ENCODE peak calls at places on chromosomes 2 and 18, in ten cellular contexts. One of them, this sample, is unnamed.

GRCh38 chr2:120538691-120539420 is 192.9 kb downstream of the INHBB start:
- DNase-seq in A549: no peak
- DNase-seq in trophoblast cell: no peak
- DNase-seq in left ventricle myocardium inferior: no peak
- DNase-seq in body of pancreas: no peak
- DNase-seq in lower lobe of right lung: no peak
- DNase-seq in prostate gland: peak; percentile 49
- DNase-seq in upper lobe of left lung: no peak
- DNase-seq in Peyer's patch: no peak
- DNase-seq in psoas muscle: no peak
- DNase-seq in this sample: no peak

GRCh38 chr2:27587025-27587424 is 4.2 kb downstream of the ZNF512 start:
- DNase-seq in A549: no peak
- DNase-seq in trophoblast cell: no peak
- DNase-seq in left ventricle myocardium inferior: no peak
- DNase-seq in body of pancreas: no peak
- DNase-seq in lower lobe of right lung: no peak
- DNase-seq in prostate gland: no peak
- DNase-seq in upper lobe of left lung: no peak
- DNase-seq in Peyer's patch: no peak
- DNase-seq in psoas muscle: no peak
- DNase-seq in this sample: no peak

GRCh38 chr18:41933778-41934177 is 21.3 kb upstream of the PIK3C3 start:
- DNase-seq in A549: no peak
- DNase-seq in trophoblast cell: no peak
- DNase-seq in left ventricle myocardium inferior: no peak
- DNase-seq in body of pancreas: no peak
- DNase-seq in lower lobe of right lung: no peak
- DNase-seq in prostate gland: no peak
- DNase-seq in upper lobe of left lung: no peak
- DNase-seq in Peyer's patch: no peak
- DNase-seq in psoas muscle: no peak
- DNase-seq in this sample: no peak

GRCh38 chr2:175323162-175323561 is 141.7 kb upstream of the ATP5MC3 start:
- DNase-seq in A549: no peak
- DNase-seq in trophoblast cell: no peak
- DNase-seq in left ventricle myocardium inferior: no peak
- DNase-seq in body of pancreas: no peak
- DNase-seq in lower lobe of right lung: no peak
- DNase-seq in prostate gland: no peak
- DNase-seq in upper lobe of left lung: no peak
- DNase-seq in Peyer's patch: no peak
- DNase-seq in psoas muscle: no peak
- DNase-seq in this sample: no peak

GRCh38 chr2:150076281-150076680 is 411.2 kb downstream of the RND3 start:
- DNase-seq in A549: peak; percentile 24
- DNase-seq in trophoblast cell: no peak
- DNase-seq in left ventricle myocardium inferior: no peak
- DNase-seq in body of pancreas: no peak
- DNase-seq in lower lobe of right lung: no peak
- DNase-seq in prostate gland: no peak
- DNase-seq in upper lobe of left lung: no peak
- DNase-seq in Peyer's patch: no peak
- DNase-seq in psoas muscle: no peak
- DNase-seq in this sample: no peak

GRCh38 chr18:9700261-9700796 is 7.8 kb upstream of the RAB31 start:
- DNase-seq in A549: no peak
- DNase-seq in trophoblast cell: no peak
- DNase-seq in left ventricle myocardium inferior: no peak
- DNase-seq in body of pancreas: no peak
- DNase-seq in lower lobe of right lung: no peak
- DNase-seq in prostate gland: no peak
- DNase-seq in upper lobe of left lung: no peak
- DNase-seq in Peyer's patch: no peak
- DNase-seq in psoas muscle: no peak
- DNase-seq in this sample: no peak

GRCh38 chr2:239673641-239674040 is 272.8 kb upstream of the HDAC4 start:
- DNase-seq in A549: no peak
- DNase-seq in trophoblast cell: no peak
- DNase-seq in left ventricle myocardium inferior: no peak
- DNase-seq in body of pancreas: no peak
- DNase-seq in lower lobe of right lung: no peak
- DNase-seq in prostate gland: no peak
- DNase-seq in upper lobe of left lung: no peak
- DNase-seq in Peyer's patch: peak; percentile 3
- DNase-seq in psoas muscle: no peak
- DNase-seq in this sample: no peak

GRCh38 chr2:48883661-48884060 is 128.1 kb upstream of the LHCGR start:
- DNase-seq in A549: no peak
- DNase-seq in trophoblast cell: no peak
- DNase-seq in left ventricle myocardium inferior: no peak
- DNase-seq in body of pancreas: no peak
- DNase-seq in lower lobe of right lung: no peak
- DNase-seq in prostate gland: no peak
- DNase-seq in upper lobe of left lung: no peak
- DNase-seq in Peyer's patch: no peak
- DNase-seq in psoas muscle: no peak
- DNase-seq in this sample: no peak

GRCh38 chr2:67503066-67503795 is 106.1 kb downstream of the ETAA1 start:
- DNase-seq in A549: peak; percentile 32
- DNase-seq in trophoblast cell: peak; percentile 74
- DNase-seq in left ventricle myocardium inferior: no peak
- DNase-seq in body of pancreas: no peak
- DNase-seq in lower lobe of right lung: no peak
- DNase-seq in prostate gland: no peak
- DNase-seq in upper lobe of left lung: no peak
- DNase-seq in Peyer's patch: no peak
- DNase-seq in psoas muscle: no peak
- DNase-seq in this sample: no peak

GRCh38 chr2:45014016-45014702 is 4.9 kb upstream of the SIX2 start:
- DNase-seq in A549: peak; percentile 88
- DNase-seq in trophoblast cell: no peak
- DNase-seq in left ventricle myocardium inferior: peak; percentile 69
- DNase-seq in body of pancreas: peak; percentile 53
- DNase-seq in lower lobe of right lung: no peak
- DNase-seq in prostate gland: no peak
- DNase-seq in upper lobe of left lung: peak; percentile 47
- DNase-seq in Peyer's patch: no peak
- DNase-seq in psoas muscle: peak; percentile 90
- DNase-seq in this sample: no peak

GRCh38 chr2:219509780-219510511 is 4.3 kb upstream of the ASIC4 start:
- DNase-seq in A549: peak; percentile 63
- DNase-seq in trophoblast cell: no peak
- DNase-seq in left ventricle myocardium inferior: peak; percentile 51
- DNase-seq in body of pancreas: peak; percentile 64
- DNase-seq in lower lobe of right lung: no peak
- DNase-seq in prostate gland: peak; percentile 33
- DNase-seq in upper lobe of left lung: peak; percentile 38
- DNase-seq in Peyer's patch: peak; percentile 37
- DNase-seq in psoas muscle: peak; percentile 75
- DNase-seq in this sample: no peak

GRCh38 chr2:62578837-62579640 is 73.0 kb upstream of the TMEM17 start:
- DNase-seq in A549: peak; percentile 96
- DNase-seq in trophoblast cell: peak; percentile 81
- DNase-seq in left ventricle myocardium inferior: no peak
- DNase-seq in body of pancreas: peak; percentile 27
- DNase-seq in lower lobe of right lung: no peak
- DNase-seq in prostate gland: no peak
- DNase-seq in upper lobe of left lung: no peak
- DNase-seq in Peyer's patch: no peak
- DNase-seq in psoas muscle: no peak
- DNase-seq in this sample: no peak
- H3K27ac ChIP-seq in A549: peak overlapping the region; percentile 94
- H3K27ac ChIP-seq in trophoblast cell: no peak overlapping the region
- H3K27ac ChIP-seq in left ventricle myocardium inferior: no peak overlapping the region
- H3K27ac ChIP-seq in body of pancreas: no peak overlapping the region
- H3K27ac ChIP-seq in lower lobe of right lung: no peak overlapping the region
- H3K27ac ChIP-seq in prostate gland: no peak overlapping the region
- H3K27ac ChIP-seq in upper lobe of left lung: no peak overlapping the region
- H3K27ac ChIP-seq in Peyer's patch: no peak overlapping the region
- H3K27ac ChIP-seq in psoas muscle: no peak overlapping the region
- H3K27ac ChIP-seq in this sample: no peak overlapping the region

DNA sequence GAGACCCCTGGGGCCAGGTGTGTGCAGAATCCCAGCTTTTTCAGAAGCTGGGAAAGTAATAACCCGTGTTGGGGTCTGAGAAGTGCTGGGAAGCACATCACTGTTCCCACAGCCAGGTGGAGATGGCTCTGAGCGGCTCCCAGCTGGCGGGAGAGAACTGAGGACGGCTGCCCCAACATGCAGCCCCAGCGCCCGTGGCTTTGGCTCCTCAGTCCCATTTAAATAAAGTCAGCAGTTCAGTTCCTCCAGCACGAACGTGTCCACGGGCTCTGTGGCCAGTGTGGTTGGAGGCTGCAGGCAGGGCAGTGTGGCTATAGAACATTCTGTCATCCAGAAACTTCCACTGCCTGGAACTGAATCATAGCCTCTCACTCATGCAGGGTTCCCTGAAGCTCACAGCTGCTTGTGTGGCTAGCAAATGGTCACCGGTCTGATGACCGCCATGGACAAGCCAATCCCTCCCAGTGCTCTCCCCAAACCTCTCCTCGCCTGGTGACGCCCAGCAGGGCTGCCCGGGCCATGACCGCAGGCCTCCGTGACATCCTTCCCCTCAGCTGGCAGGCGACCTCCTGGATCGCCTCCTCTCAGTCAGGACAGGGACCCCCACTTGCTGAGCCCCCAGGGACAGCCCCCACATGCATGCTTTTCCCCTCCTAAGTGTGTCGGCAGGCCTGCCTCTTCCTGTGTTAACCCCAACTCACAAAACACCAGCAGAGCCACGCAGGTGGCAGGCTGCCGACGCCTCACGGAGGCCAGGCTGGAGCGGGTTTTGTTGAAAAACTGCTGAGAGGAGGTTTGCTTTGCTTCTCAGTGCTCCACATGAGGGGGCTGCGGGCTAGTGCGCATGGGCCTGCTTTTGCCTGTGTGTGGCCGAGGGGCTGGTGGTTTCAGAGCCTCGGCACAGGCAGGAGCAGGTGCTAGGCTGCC is 1.3 kb downstream of the RTP5 start:
- DNase-seq in A549: no peak
- DNase-seq in trophoblast cell: no peak
- DNase-seq in left ventricle myocardium inferior: no peak
- DNase-seq in body of pancreas: no peak
- DNase-seq in lower lobe of right lung: no peak
- DNase-seq in prostate gland: no peak
- DNase-seq in upper lobe of left lung: no peak
- DNase-seq in Peyer's patch: no peak
- DNase-seq in psoas muscle: peak; percentile 51
- DNase-seq in this sample: peak; percentile 87
- H3K4me1 ChIP-seq in A549: peaks cover 11% of the 10 kb centered on the region
- H3K4me1 ChIP-seq in trophoblast cell: no peaks in the 10 kb centered on the region
- H3K4me1 ChIP-seq in left ventricle myocardium inferior: no peaks in the 10 kb centered on the region
- H3K4me1 ChIP-seq in body of pancreas: peaks cover 6% of the 10 kb centered on the region
- H3K4me1 ChIP-seq in lower lobe of right lung: no peaks in the 10 kb centered on the region
- H3K4me1 ChIP-seq in prostate gland: peaks cover 5% of the 10 kb centered on the region
- H3K4me1 ChIP-seq in upper lobe of left lung: peaks cover 4% of the 10 kb centered on the region
- H3K4me1 ChIP-seq in Peyer's patch: no peaks in the 10 kb centered on the region
- H3K4me1 ChIP-seq in psoas muscle: no peaks in the 10 kb centered on the region
- H3K4me1 ChIP-seq in this sample: peaks cover 65% of the 10 kb centered on the region

DNA sequence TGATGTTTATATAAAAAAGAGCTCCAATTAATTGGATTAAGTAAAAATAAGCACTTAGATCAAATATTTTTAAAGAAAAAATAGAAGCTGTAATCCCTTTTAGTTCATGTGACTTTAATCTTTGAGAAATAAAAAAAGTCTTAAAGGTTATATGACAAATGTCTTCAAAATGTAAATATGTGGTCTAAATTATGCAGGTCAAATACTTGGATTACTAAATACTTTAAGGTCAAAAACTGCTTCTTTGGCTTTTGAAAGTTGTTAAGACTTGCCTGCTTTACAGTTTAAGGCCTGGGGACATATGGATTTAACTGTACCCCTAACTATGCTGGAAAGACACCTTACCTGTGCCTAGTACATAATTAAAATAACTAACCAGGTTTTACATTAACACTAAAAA is 15.5 kb upstream of the PDK1 start:
- DNase-seq in A549: no peak
- DNase-seq in trophoblast cell: no peak
- DNase-seq in left ventricle myocardium inferior: no peak
- DNase-seq in body of pancreas: no peak
- DNase-seq in lower lobe of right lung: no peak
- DNase-seq in prostate gland: no peak
- DNase-seq in upper lobe of left lung: no peak
- DNase-seq in Peyer's patch: no peak
- DNase-seq in psoas muscle: no peak
- DNase-seq in this sample: no peak
- H3K27ac ChIP-seq in A549: no peak overlapping the region
- H3K27ac ChIP-seq in trophoblast cell: no peak overlapping the region
- H3K27ac ChIP-seq in left ventricle myocardium inferior: no peak overlapping the region
- H3K27ac ChIP-seq in body of pancreas: no peak overlapping the region
- H3K27ac ChIP-seq in lower lobe of right lung: no peak overlapping the region
- H3K27ac ChIP-seq in prostate gland: no peak overlapping the region
- H3K27ac ChIP-seq in upper lobe of left lung: no peak overlapping the region
- H3K27ac ChIP-seq in Peyer's patch: no peak overlapping the region
- H3K27ac ChIP-seq in psoas muscle: no peak overlapping the region
- H3K27ac ChIP-seq in this sample: no peak overlapping the region

GRCh38 chr2:237896507-237896892 is 37.1 kb downstream of the RAMP1 start:
- DNase-seq in A549: no peak
- DNase-seq in trophoblast cell: no peak
- DNase-seq in left ventricle myocardium inferior: no peak
- DNase-seq in body of pancreas: no peak
- DNase-seq in lower lobe of right lung: no peak
- DNase-seq in prostate gland: no peak
- DNase-seq in upper lobe of left lung: no peak
- DNase-seq in Peyer's patch: no peak
- DNase-seq in psoas muscle: no peak
- DNase-seq in this sample: no peak
- H3K4me1 ChIP-seq in A549: no peaks in the 10 kb centered on the region
- H3K4me1 ChIP-seq in trophoblast cell: peaks cover 15% of the 10 kb centered on the region
- H3K4me1 ChIP-seq in left ventricle myocardium inferior: peaks cover 81% of the 10 kb centered on the region
- H3K4me1 ChIP-seq in body of pancreas: peaks cover 63% of the 10 kb centered on the region
- H3K4me1 ChIP-seq in lower lobe of right lung: peaks cover 21% of the 10 kb centered on the region
- H3K4me1 ChIP-seq in prostate gland: peaks cover 8% of the 10 kb centered on the region
- H3K4me1 ChIP-seq in upper lobe of left lung: peaks cover 13% of the 10 kb centered on the region
- H3K4me1 ChIP-seq in Peyer's patch: no peaks in the 10 kb centered on the region
- H3K4me1 ChIP-seq in psoas muscle: peaks cover 63% of the 10 kb centered on the region
- H3K4me1 ChIP-seq in this sample: peaks cover 19% of the 10 kb centered on the region

GRCh38 chr2:209441541-209441940 is 17.7 kb downstream of the MAP2 start:
- DNase-seq in A549: no peak
- DNase-seq in trophoblast cell: no peak
- DNase-seq in left ventricle myocardium inferior: no peak
- DNase-seq in body of pancreas: no peak
- DNase-seq in lower lobe of right lung: no peak
- DNase-seq in prostate gland: no peak
- DNase-seq in upper lobe of left lung: no peak
- DNase-seq in Peyer's patch: no peak
- DNase-seq in psoas muscle: no peak
- DNase-seq in this sample: no peak
- H3K27ac ChIP-seq in A549: no peak overlapping the region
- H3K27ac ChIP-seq in trophoblast cell: no peak overlapping the region
- H3K27ac ChIP-seq in left ventricle myocardium inferior: peak overlapping the region; percentile 69
- H3K27ac ChIP-seq in body of pancreas: no peak overlapping the region
- H3K27ac ChIP-seq in lower lobe of right lung: no peak overlapping the region
- H3K27ac ChIP-seq in prostate gland: no peak overlapping the region
- H3K27ac ChIP-seq in upper lobe of left lung: no peak overlapping the region
- H3K27ac ChIP-seq in Peyer's patch: no peak overlapping the region
- H3K27ac ChIP-seq in psoas muscle: no peak overlapping the region
- H3K27ac ChIP-seq in this sample: no peak overlapping the region

DNA sequence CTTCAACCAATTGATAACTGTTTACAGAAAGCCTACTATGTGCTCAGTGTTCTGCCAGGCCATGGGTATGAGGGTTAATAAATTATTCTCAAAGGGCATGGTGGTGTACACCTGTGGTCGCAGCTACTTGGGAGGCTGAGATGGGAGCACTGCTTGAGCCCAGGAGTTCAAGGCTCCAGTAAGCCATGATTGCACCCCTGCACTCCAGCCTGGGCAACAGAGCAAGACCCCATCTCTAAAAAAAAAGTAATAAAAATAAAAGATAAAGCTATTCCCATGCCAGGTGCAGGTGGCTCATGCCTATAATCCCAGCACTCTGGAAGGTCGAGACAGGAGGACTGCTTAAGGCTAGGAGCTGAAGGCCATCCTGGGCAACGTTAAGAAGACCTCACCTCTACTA is 8.0 kb downstream of the SPRED2 start:
- DNase-seq in A549: no peak
- DNase-seq in trophoblast cell: no peak
- DNase-seq in left ventricle myocardium inferior: no peak
- DNase-seq in body of pancreas: no peak
- DNase-seq in lower lobe of right lung: no peak
- DNase-seq in prostate gland: no peak
- DNase-seq in upper lobe of left lung: no peak
- DNase-seq in Peyer's patch: no peak
- DNase-seq in psoas muscle: no peak
- DNase-seq in this sample: no peak
- H3K4me1 ChIP-seq in A549: peaks cover 27% of the 10 kb centered on the region
- H3K4me1 ChIP-seq in trophoblast cell: no peaks in the 10 kb centered on the region
- H3K4me1 ChIP-seq in left ventricle myocardium inferior: peaks cover 72% of the 10 kb centered on the region
- H3K4me1 ChIP-seq in body of pancreas: peaks cover 20% of the 10 kb centered on the region
- H3K4me1 ChIP-seq in lower lobe of right lung: peaks cover 45% of the 10 kb centered on the region
- H3K4me1 ChIP-seq in prostate gland: no peaks in the 10 kb centered on the region
- H3K4me1 ChIP-seq in upper lobe of left lung: peaks cover 24% of the 10 kb centered on the region
- H3K4me1 ChIP-seq in Peyer's patch: no peaks in the 10 kb centered on the region
- H3K4me1 ChIP-seq in psoas muscle: peaks cover 11% of the 10 kb centered on the region
- H3K4me1 ChIP-seq in this sample: peaks cover 13% of the 10 kb centered on the region

This sample was measured in spleen.